ENCODE peak calls at places on chromosomes 7 and 10, in seven cellular contexts. X is H9, O is IMR-90, Q is neuronal stem cell, K is trophoblast cell, P is H1, N is mesenchymal stem cell. E is an unnamed sample.

GRCh38 chr7:5827755-5828154 is 46.3 kb upstream of the RNF216 start:
- DNase-seq in X (peak), K (peak), P (no peak), Q (no peak), O (no peak), N (no peak), E (peak)

GRCh38 chr7:116786791-116787443 is 75.5 kb upstream of the CAPZA2 start:
- DNase-seq in K (no peak), Q (peak), N (peak), X (no peak), O (peak), P (no peak), E (peak)

GRCh38 chr7:70698219-70698832 is 433.6 kb upstream of the GALNT17 start:
- DNase-seq in N (peak), K (peak), X (no peak), O (peak), Q (peak), P (no peak), E (peak)

GRCh38 chr10:6062101-6062771 is at the start of gene IL2RA:
- DNase-seq in P (no peak), O (no peak), Q (no peak), K (no peak), X (peak), N (no peak), E (no peak)

GRCh38 chr7:38222481-38223096 is 44.5 kb downstream of the STARD3NL start:
- DNase-seq in X (no peak), O (peak), N (peak), P (no peak), Q (peak), K (peak), E (peak)

GRCh38 chr7:20083781-20084180 is 133.4 kb downstream of the MACC1 start:
- DNase-seq in N (peak), K (peak), Q (no peak), O (peak), X (no peak), P (no peak), E (peak)

GRCh38 chr10:69641261-69641980 is 11.4 kb downstream of the FAM241B start:
- DNase-seq in N (no peak), P (no peak), Q (no peak), X (no peak), K (no peak), O (no peak), E (no peak)

GRCh38 chr10:83886871-83887270 is 252.4 kb upstream of the GHITM start:
- DNase-seq in P (no peak), O (no peak), N (no peak), Q (no peak), K (no peak), X (no peak), E (no peak)

GRCh38 chr10:130664526-130664925 is 528.3 kb downstream of the GLRX3 start:
- DNase-seq in O (no peak), P (no peak), X (no peak), Q (no peak), K (no peak), N (no peak), E (no peak)

GRCh38 chr7:83321011-83321410 is 158.3 kb upstream of the PCLO start:
- DNase-seq in N (no peak), O (no peak), P (no peak), K (no peak), X (no peak), Q (no peak), E (no peak)

GRCh38 chr7:134784251-134785049 is 5.0 kb downstream of the CALD1 start:
- DNase-seq in Q (no peak), X (no peak), N (no peak), P (no peak), O (no peak), K (no peak), E (no peak)

GRCh38 chr10:76916536-76916935 is 721.1 kb downstream of the KCNMA1 start:
- DNase-seq in O (no peak), X (no peak), N (no peak), Q (no peak), K (no peak), P (no peak), E (no peak)

GRCh38 chr10:100009283-100009792 is 409 bp downstream of the DNMBP start:
- DNase-seq in N (peak), K (peak), P (no peak), X (no peak), O (no peak), Q (no peak), E (peak)

GRCh38 chr10:125269716-125270115 is 109.4 kb upstream of the CTBP2 start:
- DNase-seq in X (no peak), N (no peak), O (no peak), Q (no peak), P (no peak), K (no peak), E (no peak)

GRCh38 chr7:94396044-94396443 is 1.3 kb downstream of the COL1A2 start:
- DNase-seq in X (no peak), K (no peak), P (no peak), O (peak), Q (no peak), N (peak), E (peak)

GRCh38 chr10:6494934-6495592 is 85.0 kb downstream of the PRKCQ start:
- DNase-seq in Q (no peak), X (no peak), O (no peak), K (no peak), P (no peak), N (no peak), E (no peak)

GRCh38 chr10:91907914-91908357 is 1.4 kb downstream of the FGFBP3 start:
- DNase-seq in O (no peak), X (no peak), P (no peak), Q (no peak), N (peak), K (no peak), E (peak)

GRCh38 chr7:75039709-75040108 is 33.9 kb downstream of the RCC1L start:
- DNase-seq in X (no peak), Q (no peak), O (no peak), K (no peak), N (no peak), P (no peak), E (no peak)
- H2BK5ac ChIP-seq in X (no peak), Q (no peak), O (no peak), K (no peak), N (no peak), P (no peak), E (no peak)

GRCh38 chr7:47332213-47332612 is 249.7 kb downstream of the TNS3 start:
- DNase-seq in P (no peak), X (peak), Q (no peak), K (no peak), O (no peak), N (no peak), E (peak)

GRCh38 chr7:47335071-47335470 is 246.8 kb downstream of the TNS3 start:
- DNase-seq in X (no peak), P (no peak), Q (no peak), K (no peak), N (no peak), O (no peak), E (no peak)

GRCh38 chr7:47333959-47334358 is 248.0 kb downstream of the TNS3 start:
- DNase-seq in K (no peak), N (no peak), O (no peak), X (no peak), P (no peak), Q (no peak), E (no peak)

GRCh38 chr7:47332681-47333080 is 249.2 kb downstream of the TNS3 start:
- DNase-seq in X (no peak), N (no peak), P (no peak), K (no peak), Q (no peak), O (no peak), E (no peak)

GRCh38 chr7:47333131-47333887 is 248.6 kb downstream of the TNS3 start:
- DNase-seq in Q (no peak), K (no peak), X (no peak), P (no peak), O (no peak), N (no peak), E (no peak)
- H4K8ac ChIP-seq in Q (no peak), K (no peak), X (no peak), P (no peak), O (no peak), N (no peak), E (no peak)

DNA sequence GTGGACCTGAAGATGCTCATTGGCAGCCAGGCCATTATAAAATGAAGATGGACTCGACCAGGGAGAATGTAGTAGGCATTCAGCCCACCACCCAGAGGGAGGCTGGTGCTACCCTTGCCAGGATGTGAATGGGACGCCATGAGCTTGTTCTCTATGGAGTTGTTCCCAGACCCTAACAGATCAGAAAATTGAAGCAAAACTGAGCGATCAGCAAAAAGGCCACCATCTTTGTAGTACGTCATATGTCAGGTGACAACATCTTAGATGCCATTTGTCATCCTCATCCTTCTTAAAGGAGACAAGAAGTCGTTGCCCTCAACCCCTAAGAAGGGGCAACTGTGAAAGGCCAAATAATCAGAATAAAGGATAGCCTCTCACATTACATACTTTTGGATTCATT is 61.7 kb downstream of the DOCK1 start:
- DNase-seq in K (no peak), P (no peak), N (no peak), Q (no peak), X (no peak), O (no peak), E (no peak)
- H2BK5ac ChIP-seq in K (no peak), P (no peak), N (no peak), Q (no peak), X (no peak), O (no peak), E (no peak)

DNA sequence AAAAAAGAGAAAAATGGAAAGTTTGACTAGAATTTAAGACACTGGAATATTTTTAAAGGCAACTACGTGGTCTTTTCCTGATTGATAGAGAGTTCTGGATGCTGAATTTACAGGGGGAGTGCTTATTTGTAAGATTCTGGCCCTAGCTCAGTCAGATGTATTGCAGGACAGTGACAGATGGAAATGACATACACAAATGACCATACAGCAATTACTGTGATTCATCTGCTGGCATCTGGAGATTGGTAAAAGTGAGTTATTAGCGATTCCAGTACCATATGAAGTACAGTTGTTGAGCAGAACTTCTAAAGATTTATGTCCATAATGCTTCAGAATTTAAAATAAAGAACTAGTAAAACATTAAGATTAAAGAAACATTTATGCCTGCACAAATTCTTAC is 243.3 kb downstream of the CRPPA start:
- DNase-seq in X (no peak), P (no peak), N (no peak), K (no peak), O (no peak), Q (no peak), E (no peak)
- H4K8ac ChIP-seq in X (no peak), P (no peak), N (no peak), K (no peak), O (no peak), Q (no peak), E (no peak)

GRCh38 chr10:103752680-103753248 is 102.6 kb downstream of the SH3PXD2A start:
- DNase-seq in P (no peak), N (no peak), K (no peak), O (no peak), Q (no peak), X (no peak), E (no peak)
- H2BK5ac ChIP-seq in P (no peak), N (no peak), K (no peak), O (no peak), Q (no peak), X (no peak), E (no peak)

DNA sequence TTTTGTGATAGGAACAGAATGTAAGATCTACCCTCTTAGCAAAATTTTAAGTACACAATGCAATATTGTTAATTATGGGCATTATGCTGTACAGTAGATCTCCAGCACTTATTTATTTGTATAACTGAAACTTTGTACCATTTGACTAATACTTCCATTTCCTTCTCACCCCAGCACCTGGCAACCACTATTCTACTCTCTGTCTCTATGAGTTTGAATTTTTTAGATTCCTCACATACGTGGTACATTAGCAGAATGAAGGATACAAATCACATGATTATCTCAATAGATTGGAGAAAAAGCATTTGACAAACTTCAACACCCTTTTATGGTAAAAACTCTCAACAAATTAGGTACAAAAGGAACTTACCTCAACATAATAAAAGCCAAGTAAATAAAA is 90.3 kb upstream of the DLX6 start:
- DNase-seq in Q (no peak), N (no peak), P (no peak), K (no peak), X (no peak), O (no peak), E (no peak)
- H4K8ac ChIP-seq in Q (no peak), N (no peak), P (no peak), K (no peak), X (no peak), O (no peak), E (no peak)

GRCh38 chr10:115866174-115866573 is 406.8 kb downstream of the GFRA1 start:
- DNase-seq in Q (no peak), X (no peak), K (no peak), P (no peak), O (no peak), N (no peak), E (no peak)

GRCh38 chr10:115857856-115858255 is 415.1 kb downstream of the GFRA1 start:
- DNase-seq in N (no peak), X (no peak), P (no peak), K (no peak), Q (no peak), O (no peak), E (no peak)

GRCh38 chr10:115856580-115856979 is 416.4 kb downstream of the GFRA1 start:
- DNase-seq in O (no peak), P (no peak), N (no peak), Q (peak), K (no peak), X (peak), E (peak)

GRCh38 chr10:115861455-115861854 is 411.6 kb downstream of the GFRA1 start:
- DNase-seq in O (no peak), P (no peak), Q (no peak), N (no peak), K (no peak), X (no peak), E (no peak)

GRCh38 chr10:115861864-115862263 is 411.1 kb downstream of the GFRA1 start:
- DNase-seq in K (no peak), N (peak), P (no peak), Q (no peak), O (peak), X (no peak), E (no peak)
- H2BK5ac ChIP-seq in K (no peak), N (no peak), P (no peak), Q (no peak), O (no peak), X (no peak), E (no peak)

GRCh38 chr7:78530351-78530750 is 731.8 kb downstream of the PHTF2 start:
- DNase-seq in P (no peak), X (no peak), Q (no peak), O (peak), K (no peak), N (peak), E (no peak)
- H4K8ac ChIP-seq in P (no peak), X (no peak), Q (no peak), O (no peak), K (no peak), N (no peak), E (no peak)